ENCODE peak calls at places on chromosomes 1 and 21, in four cellular contexts. C is dermis blood vessel endothelial cell, R is pancreas, J is colonic mucosa. L is an unnamed sample.

GRCh38 chr1:248810727-248811513 is 14.8 kb downstream of the SH3BP5L start:
- DNase-seq in J (no peak), C (no peak), R (no peak), L (peak; percentile 37)

GRCh38 chr1:183673605-183674150 is 20.6 kb upstream of the APOBEC4 start:
- DNase-seq in R (no peak), C (no peak), J (no peak), L (no peak)

GRCh38 chr21:44883250-44883649 is 9.8 kb upstream of the PTTG1IP start:
- DNase-seq in C (no peak), J (no peak), R (no peak), L (no peak)

GRCh38 chr21:45267390-45267760 is 20.3 kb downstream of the POFUT2 start:
- DNase-seq in J (no peak), C (no peak), R (no peak), L (no peak)

GRCh38 chr1:91502882-91503184 is 2.2 kb downstream of the CDC7 start:
- DNase-seq in J (no peak), R (no peak), C (no peak), L (no peak)

GRCh38 chr1:7264101-7264500 is 478.8 kb downstream of the CAMTA1 start:
- DNase-seq in R (no peak), J (peak; percentile 20), C (no peak), L (no peak)

GRCh38 chr1:17301767-17302166 is 6.2 kb upstream of the PADI4 start:
- DNase-seq in J (no peak), C (no peak), R (no peak), L (no peak)

GRCh38 chr1:99702221-99702620 is 56.3 kb downstream of the PALMD start:
- DNase-seq in R (no peak), C (no peak), J (no peak), L (no peak)

GRCh38 chr1:238466459-238466858 is 575.7 kb upstream of the ZP4 start:
- DNase-seq in R (no peak), J (no peak), C (no peak), L (no peak)

GRCh38 chr1:2636733-2637132 is 3.9 kb upstream of the MMEL1 start:
- DNase-seq in C (no peak), J (no peak), R (no peak), L (no peak)

GRCh38 chr1:170267317-170267716 is 121.6 kb downstream of the NTMT2 start:
- DNase-seq in J (no peak), R (no peak), C (no peak), L (no peak)

GRCh38 chr1:119324198-119324597 is 44.4 kb upstream of the HAO2 start:
- DNase-seq in R (no peak), C (no peak), J (no peak), L (no peak)

GRCh38 chr1:205245096-205245495 is 17.4 kb downstream of the TMCC2 start:
- DNase-seq in J (no peak), C (no peak), R (no peak), L (no peak)

GRCh38 chr21:46211786-46212720 is 16.5 kb downstream of the LSS start:
- DNase-seq in R (no peak), J (no peak), C (no peak), L (no peak)

GRCh38 chr1:222618880-222619321 is 1.0 kb downstream of the MIA3 start:
- DNase-seq in R (peak; percentile 33), J (peak; percentile 45), C (peak; percentile 52), L (peak; percentile 24)

GRCh38 chr1:162835157-162835899 is 25.6 kb downstream of the CCDC190 start:
- DNase-seq in R (no peak), J (no peak), C (no peak), L (no peak)

GRCh38 chr1:169513208-169513607 is 27.5 kb upstream of the SLC19A2 start:
- DNase-seq in R (no peak), C (no peak), J (no peak), L (no peak)

GRCh38 chr1:104648269-104648691 is 898.6 kb downstream of the AMY1C start:
- DNase-seq in J (no peak), C (peak; percentile 1), R (no peak), L (no peak)

GRCh38 chr1:117146570-117147340 is 25.2 kb upstream of the TRIM45 start:
- DNase-seq in R (no peak), C (peak; percentile 36), J (no peak), L (peak; percentile 40)

GRCh38 chr1:181676269-181676668 is 193.0 kb downstream of the CACNA1E start:
- DNase-seq in R (no peak), J (peak; percentile 51), C (peak; percentile 50), L (peak; percentile 33)

GRCh38 chr1:90083995-90084394 is 89.1 kb downstream of the ZNF326 start:
- DNase-seq in J (no peak), R (no peak), C (no peak), L (no peak)

GRCh38 chr1:110144366-110144765 is 5.9 kb upstream of the SLC6A17 start:
- DNase-seq in J (no peak), R (no peak), C (no peak), L (no peak)

GRCh38 chr1:3819626-3820245 is 23.4 kb upstream of the LRRC47 start:
- DNase-seq in J (no peak), C (no peak), R (no peak), L (no peak)

GRCh38 chr21:38777521-38777920 is 28.2 kb upstream of the ETS2 start:
- DNase-seq in R (no peak), J (no peak), C (no peak), L (no peak)

GRCh38 chr1:88731475-88731874 is 47.4 kb downstream of the PKN2 start:
- DNase-seq in J (peak; percentile 41), C (peak; percentile 60), R (no peak), L (peak; percentile 43)

GRCh38 chr1:226636847-226637096 is 88.2 kb downstream of the STUM start:
- DNase-seq in C (no peak), J (no peak), R (no peak), L (no peak)

GRCh38 chr1:99441234-99442095 is 177.2 kb downstream of the PLPPR4 start:
- DNase-seq in C (peak; percentile 69), J (no peak), R (no peak), L (no peak)

GRCh38 chr1:82160036-82160435 is 359.3 kb downstream of the ADGRL2 start:
- DNase-seq in R (no peak), C (no peak), J (no peak), L (no peak)

GRCh38 chr1:116242741-116243140 is 130.3 kb upstream of the ATP1A1 start:
- DNase-seq in C (no peak), J (peak; percentile 88), R (peak; percentile 34), L (peak; percentile 62)

GRCh38 chr1:56797079-56797685 is 22.0 kb downstream of the FYB2 start:
- DNase-seq in C (no peak), J (peak; percentile 77), R (no peak), L (peak; percentile 4)

GRCh38 chr1:98410082-98410481 is 251.4 kb upstream of the SNX7 start:
- DNase-seq in R (no peak), J (no peak), C (no peak), L (no peak)

GRCh38 chr1:62438163-62438562 is 1.3 kb downstream of the USP1 start:
- DNase-seq in C (peak; percentile 21), J (no peak), R (no peak), L (no peak)

GRCh38 chr1:228293393-228293792 is 85.5 kb downstream of the OBSCN start:
- DNase-seq in J (no peak), C (no peak), R (no peak), L (no peak)

GRCh38 chr1:204578867-204579664 is 62.9 kb downstream of the MDM4 start:
- DNase-seq in R (no peak), J (peak; percentile 27), C (no peak), L (peak; percentile 34)